ENCODE peak calls at places on chromosome 10, in four cellular contexts. F is CD8-positive, alpha-beta T cell; P is breast epithelium; B is ascending aorta. R is an unnamed sample.

GRCh38 chr10:28754930-28755718 is 77.8 kb downstream of the BAMBI start:
- DNase-seq in P (no peak), B (no peak), F (no peak), R (no peak)

GRCh38 chr10:70950062-70950461 is 61.7 kb upstream of the PCBD1 start:
- DNase-seq in B (peak; percentile 3), P (no peak), F (no peak), R (no peak)

GRCh38 chr10:133039823-133040704 is 47.7 kb upstream of the ADGRA1 start:
- DNase-seq in F (no peak), B (no peak), P (no peak), R (no peak)

GRCh38 chr10:47164800-47165128 is 135.2 kb upstream of the GDF10 start:
- DNase-seq in B (no peak), F (no peak), P (no peak), R (no peak)

GRCh38 chr10:88455831-88456230 is 127.3 kb downstream of the RNLS start:
- DNase-seq in F (no peak), P (no peak), B (no peak), R (no peak)

GRCh38 chr10:5252177-5253037 is 55.8 kb downstream of the AKR1C4 start:
- DNase-seq in B (no peak), P (no peak), F (no peak), R (no peak)

GRCh38 chr10:44647877-44648542 is 263.1 kb upstream of the CXCL12 start:
- DNase-seq in B (no peak), F (no peak), P (no peak), R (no peak)

GRCh38 chr10:91549296-91549695 is 83.6 kb downstream of the PPP1R3C start:
- DNase-seq in B (no peak), F (no peak), P (no peak), R (no peak)

GRCh38 chr10:129973674-129974059 is 9.6 kb upstream of the EBF3 start:
- DNase-seq in B (no peak), P (no peak), F (no peak), R (no peak)

GRCh38 chr10:6586501-6586900 is 6.4 kb upstream of the PRKCQ start:
- DNase-seq in B (no peak), P (no peak), F (no peak), R (no peak)

GRCh38 chr10:94183666-94184264 is 179.0 kb downstream of the NOC3L start:
- DNase-seq in B (no peak), F (no peak), P (no peak), R (no peak)

GRCh38 chr10:122468923-122469781 is 7.8 kb downstream of the HTRA1 start:
- DNase-seq in P (no peak), F (no peak), B (no peak), R (no peak)

GRCh38 chr10:79132681-79133381 is 64.1 kb downstream of the ZMIZ1 start:
- DNase-seq in B (no peak), F (no peak), P (no peak), R (no peak)

GRCh38 chr10:99676435-99676834 is 17.1 kb downstream of the ENTPD7 start:
- DNase-seq in P (no peak), B (no peak), F (no peak), R (no peak)

GRCh38 chr10:20746856-20747255 is 150.3 kb downstream of the NEBL start:
- DNase-seq in P (no peak), F (no peak), B (no peak), R (no peak)

GRCh38 chr10:72134785-72135765 is 46.7 kb upstream of the SPOCK2 start:
- DNase-seq in F (peak; percentile 56), P (no peak), B (no peak), R (no peak)

GRCh38 chr10:58512470-58513188 is at the start of gene BICC1:
- DNase-seq in B (no peak), F (no peak), P (no peak), R (no peak)

GRCh38 chr10:73979428-73980407 is 18.2 kb upstream of the VCL start:
- DNase-seq in P (no peak), B (no peak), F (no peak), R (no peak)

GRCh38 chr10:70132098-70133029 is at the start of gene AIFM2:
- DNase-seq in P (peak; percentile 81), F (peak; percentile 73), B (no peak), R (no peak)

GRCh38 chr10:132028706-132029105 is 37.0 kb upstream of the JAKMIP3 start:
- DNase-seq in F (no peak), B (no peak), P (no peak), R (no peak)

GRCh38 chr10:77494789-77495541 is 142.6 kb downstream of the KCNMA1 start:
- DNase-seq in F (no peak), P (no peak), B (no peak), R (no peak)

GRCh38 chr10:110221721-110222261 is 14.4 kb downstream of the MXI1 start:
- DNase-seq in F (peak; percentile 69), B (peak; percentile 88), P (peak; percentile 68), R (peak; percentile 81)

GRCh38 chr10:82778908-82779307 is 903.9 kb downstream of the NRG3 start:
- DNase-seq in B (no peak), P (no peak), F (no peak), R (no peak)

GRCh38 chr10:69337312-69338132 is 59.2 kb downstream of the HK1 start:
- DNase-seq in F (no peak), B (no peak), P (no peak), R (no peak)

GRCh38 chr10:28837613-28838390 is 160.5 kb downstream of the BAMBI start:
- DNase-seq in P (no peak), B (no peak), F (no peak), R (no peak)

GRCh38 chr10:75208177-75208576 is 2.4 kb upstream of the VDAC2 start:
- DNase-seq in P (no peak), B (no peak), F (no peak), R (no peak)

GRCh38 chr10:3401491-3401938 is 228.9 kb upstream of the PITRM1 start:
- DNase-seq in F (peak; percentile 13), B (no peak), P (no peak), R (no peak)

GRCh38 chr10:86644412-86645110 is 9.8 kb upstream of the OPN4 start:
- DNase-seq in P (no peak), F (peak; percentile 44), B (no peak), R (no peak)

GRCh38 chr10:127801302-127801701 is 64.3 kb downstream of the FOXI2 start:
- DNase-seq in F (no peak), P (no peak), B (no peak), R (no peak)

GRCh38 chr10:21521910-21522533 is 3.5 kb downstream of the SKIDA1 start:
- DNase-seq in B (no peak), P (no peak), F (no peak), R (no peak)

GRCh38 chr10:75612904-75613684 is 181.7 kb downstream of the LRMDA start:
- DNase-seq in B (no peak), P (no peak), F (no peak), R (no peak)

GRCh38 chr10:131187886-131188285 is 123.6 kb downstream of the TCERG1L start:
- DNase-seq in F (peak; percentile 25), P (no peak), B (no peak), R (no peak)

GRCh38 chr10:74097776-74098175 is 52.9 kb downstream of the AP3M1 start:
- DNase-seq in B (no peak), P (no peak), F (no peak), R (no peak)

GRCh38 chr10:29501692-29502091 is 133.1 kb downstream of the SVIL start:
- DNase-seq in P (no peak), F (no peak), B (no peak), R (no peak)

GRCh38 chr10:128051548-128051947 is 74.7 kb downstream of the MKI67 start:
- DNase-seq in F (no peak), B (no peak), P (no peak), R (no peak)

GRCh38 chr10:92678196-92678595 is 11.6 kb upstream of the HHEX start:
- DNase-seq in B (no peak), F (no peak), P (no peak), R (no peak)

GRCh38 chr10:92677708-92678107 is 12.0 kb upstream of the HHEX start:
- DNase-seq in B (no peak), F (no peak), P (no peak), R (no peak)

DNA sequence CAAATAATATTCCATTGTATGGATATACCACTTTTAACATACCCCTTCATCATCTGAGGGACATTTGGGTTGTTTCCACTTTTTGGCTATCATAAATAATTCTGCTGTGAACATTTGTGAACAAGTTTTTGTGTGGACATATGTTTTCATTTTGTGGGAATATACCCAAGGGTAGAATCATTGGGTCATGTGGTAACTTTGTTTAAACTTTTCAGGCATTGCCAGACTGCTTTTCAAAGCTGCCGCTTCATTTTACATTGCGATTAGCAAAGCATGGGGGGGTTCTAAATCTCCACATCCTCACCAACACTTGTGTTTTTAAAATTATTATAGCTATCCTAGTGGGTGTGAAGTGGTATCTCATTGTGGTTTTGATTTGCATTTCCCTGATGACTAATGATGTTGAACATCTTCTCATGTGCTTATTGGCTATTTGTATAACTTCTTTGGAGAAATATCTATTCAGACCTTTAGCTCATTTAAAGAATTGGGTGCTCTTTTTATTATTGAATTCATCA is 8.4 kb upstream of the HHEX start:
- DNase-seq in F (no peak), P (no peak), B (no peak), R (no peak)
- H3K4me3 ChIP-seq in F (no peak overlapping the region), P (no peak overlapping the region), B (no peak overlapping the region), R (no peak overlapping the region)

GRCh38 chr10:60494774-60495173 is 105.1 kb upstream of the ANK3 start:
- DNase-seq in F (no peak), B (no peak), P (no peak), R (no peak)
- H3K4me1 ChIP-seq in F (no peaks in the 10 kb centered on the region), B (no peaks in the 10 kb centered on the region), P (no peaks in the 10 kb centered on the region), R (no peaks in the 10 kb centered on the region)

DNA sequence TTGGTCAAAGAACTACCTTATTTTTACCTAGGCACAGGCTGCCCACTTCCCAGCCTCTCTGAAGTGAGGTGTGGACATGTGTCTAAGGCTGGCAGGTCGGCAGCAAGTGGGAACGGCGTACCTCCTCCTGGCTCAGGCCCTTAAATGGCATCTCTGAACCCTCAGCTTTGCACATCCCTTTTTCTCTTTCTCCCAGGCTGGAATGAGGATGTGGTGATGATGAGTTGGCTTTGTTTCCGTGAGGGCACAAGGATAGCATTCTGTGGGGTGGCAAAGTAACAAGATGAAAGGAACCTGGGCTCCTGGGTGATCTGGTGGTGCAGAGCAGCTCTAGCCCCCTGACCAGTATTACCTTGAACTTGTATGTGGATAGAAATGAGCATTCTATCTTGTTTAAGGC is 196.8 kb downstream of the REEP3 start:
- DNase-seq in P (no peak), F (no peak), B (no peak), R (no peak)
- H3K27ac ChIP-seq in P (peak overlapping the region; percentile 56), F (no peak overlapping the region), B (no peak overlapping the region), R (no peak overlapping the region)

GRCh38 chr10:686155-686931 is 3.1 kb downstream of the DIP2C start:
- DNase-seq in B (no peak), P (no peak), F (no peak), R (no peak)

GRCh38 chr10:689433-690226 is at the start of gene DIP2C:
- DNase-seq in P (no peak), F (no peak), B (no peak), R (no peak)

GRCh38 chr10:687583-688286 is 1.7 kb downstream of the DIP2C start:
- DNase-seq in B (no peak), F (no peak), P (no peak), R (no peak)

GRCh38 chr10:688621-689426 is 644 bp downstream of the DIP2C start:
- DNase-seq in F (no peak), P (no peak), B (no peak), R (no peak)

DNA sequence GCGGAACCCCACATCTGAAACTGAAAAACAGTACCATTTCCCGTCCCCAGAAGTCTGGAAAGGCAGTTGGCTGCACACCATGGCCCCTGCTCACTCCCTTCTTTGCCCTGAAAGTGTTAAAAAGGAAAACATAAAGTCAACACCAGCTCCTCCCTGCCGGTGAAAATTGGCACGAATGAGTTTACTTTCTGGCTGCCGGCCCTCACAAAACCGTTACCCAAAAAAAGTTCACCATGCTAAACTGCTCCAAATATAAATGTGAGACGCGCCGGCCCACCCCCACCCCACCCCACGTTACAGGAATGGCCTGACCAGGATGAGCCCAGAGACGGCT is 1.2 kb downstream of the DIP2C start:
- DNase-seq in P (no peak), F (no peak), B (no peak), R (no peak)
- H3K4me3 ChIP-seq in P (peak overlapping the region; percentile 84), F (no peak overlapping the region), B (peak overlapping the region; percentile 52), R (peak overlapping the region; percentile 86)

R was measured in thoracic aorta.